ENCODE peak calls at places on chromosome 22, in ten cellular contexts. One of them, this sample, is unnamed.

GRCh38 chr22:23064381-23065068 is 5.8 kb upstream of the GNAZ start:
- DNase-seq in psoas muscle: peak; percentile 26
- DNase-seq in cardiac fibroblast: no peak
- DNase-seq in RWPE1: no peak
- DNase-seq in type B pancreatic cell: peak; percentile 50
- DNase-seq in bronchial epithelial cell: no peak
- DNase-seq in upper lobe of right lung: peak; percentile 44
- DNase-seq in ovary: peak; percentile 4
- DNase-seq in WTC11: peak; percentile 5
- DNase-seq in GM06990: no peak
- DNase-seq in this sample: no peak

GRCh38 chr22:39534591-39535301 is 2.2 kb upstream of the RPS19BP1 start:
- DNase-seq in psoas muscle: peak; percentile 90
- DNase-seq in cardiac fibroblast: peak; percentile 73
- DNase-seq in RWPE1: peak; percentile 60
- DNase-seq in type B pancreatic cell: peak; percentile 94
- DNase-seq in bronchial epithelial cell: no peak
- DNase-seq in upper lobe of right lung: peak; percentile 89
- DNase-seq in ovary: peak; percentile 92
- DNase-seq in WTC11: peak; percentile 96
- DNase-seq in GM06990: peak; percentile 76
- DNase-seq in this sample: peak; percentile 70

GRCh38 chr22:47196881-47197701 is 434.6 kb downstream of the TBC1D22A start:
- DNase-seq in psoas muscle: no peak
- DNase-seq in cardiac fibroblast: no peak
- DNase-seq in RWPE1: no peak
- DNase-seq in type B pancreatic cell: no peak
- DNase-seq in bronchial epithelial cell: no peak
- DNase-seq in upper lobe of right lung: peak; percentile 52
- DNase-seq in ovary: no peak
- DNase-seq in WTC11: no peak
- DNase-seq in GM06990: no peak
- DNase-seq in this sample: no peak

GRCh38 chr22:30843245-30843644 is 125.3 kb downstream of the MORC2 start:
- DNase-seq in psoas muscle: no peak
- DNase-seq in cardiac fibroblast: peak; percentile 51
- DNase-seq in RWPE1: no peak
- DNase-seq in type B pancreatic cell: peak; percentile 8
- DNase-seq in bronchial epithelial cell: no peak
- DNase-seq in upper lobe of right lung: peak; percentile 3
- DNase-seq in ovary: no peak
- DNase-seq in WTC11: no peak
- DNase-seq in GM06990: no peak
- DNase-seq in this sample: peak; percentile 98

GRCh38 chr22:50502628-50503474 is 4.7 kb downstream of the LMF2 start:
- DNase-seq in psoas muscle: no peak
- DNase-seq in cardiac fibroblast: no peak
- DNase-seq in RWPE1: no peak
- DNase-seq in type B pancreatic cell: no peak
- DNase-seq in bronchial epithelial cell: no peak
- DNase-seq in upper lobe of right lung: no peak
- DNase-seq in ovary: peak; percentile 24
- DNase-seq in WTC11: no peak
- DNase-seq in GM06990: no peak
- DNase-seq in this sample: no peak

GRCh38 chr22:26845016-26845728 is 187.8 kb downstream of the MIAT start:
- DNase-seq in psoas muscle: no peak
- DNase-seq in cardiac fibroblast: no peak
- DNase-seq in RWPE1: no peak
- DNase-seq in type B pancreatic cell: no peak
- DNase-seq in bronchial epithelial cell: no peak
- DNase-seq in upper lobe of right lung: no peak
- DNase-seq in ovary: no peak
- DNase-seq in WTC11: no peak
- DNase-seq in GM06990: no peak
- DNase-seq in this sample: no peak

GRCh38 chr22:25174888-25175411 is 24.7 kb upstream of the CRYBB3 start:
- DNase-seq in psoas muscle: no peak
- DNase-seq in cardiac fibroblast: no peak
- DNase-seq in RWPE1: no peak
- DNase-seq in type B pancreatic cell: no peak
- DNase-seq in bronchial epithelial cell: no peak
- DNase-seq in upper lobe of right lung: no peak
- DNase-seq in ovary: no peak
- DNase-seq in WTC11: no peak
- DNase-seq in GM06990: no peak
- DNase-seq in this sample: no peak

GRCh38 chr22:30453731-30454510 is 17.9 kb downstream of the SEC14L3 start:
- DNase-seq in psoas muscle: no peak
- DNase-seq in cardiac fibroblast: peak; percentile 13
- DNase-seq in RWPE1: no peak
- DNase-seq in type B pancreatic cell: no peak
- DNase-seq in bronchial epithelial cell: no peak
- DNase-seq in upper lobe of right lung: peak; percentile 82
- DNase-seq in ovary: no peak
- DNase-seq in WTC11: no peak
- DNase-seq in GM06990: no peak
- DNase-seq in this sample: peak; percentile 15

GRCh38 chr22:23772315-23773246 is at the start of gene MMP11:
- DNase-seq in psoas muscle: peak; percentile 77
- DNase-seq in cardiac fibroblast: no peak
- DNase-seq in RWPE1: peak; percentile 44
- DNase-seq in type B pancreatic cell: no peak
- DNase-seq in bronchial epithelial cell: no peak
- DNase-seq in upper lobe of right lung: peak; percentile 81
- DNase-seq in ovary: peak; percentile 67
- DNase-seq in WTC11: peak; percentile 70
- DNase-seq in GM06990: peak; percentile 54
- DNase-seq in this sample: peak; percentile 27

GRCh38 chr22:30940655-30941362 is 27.8 kb downstream of the MORC2 start:
- DNase-seq in psoas muscle: no peak
- DNase-seq in cardiac fibroblast: no peak
- DNase-seq in RWPE1: no peak
- DNase-seq in type B pancreatic cell: no peak
- DNase-seq in bronchial epithelial cell: no peak
- DNase-seq in upper lobe of right lung: no peak
- DNase-seq in ovary: no peak
- DNase-seq in WTC11: no peak
- DNase-seq in GM06990: no peak
- DNase-seq in this sample: no peak

GRCh38 chr22:46250783-46251125 is 661 bp upstream of the CDPF1 start:
- DNase-seq in psoas muscle: no peak
- DNase-seq in cardiac fibroblast: no peak
- DNase-seq in RWPE1: no peak
- DNase-seq in type B pancreatic cell: no peak
- DNase-seq in bronchial epithelial cell: no peak
- DNase-seq in upper lobe of right lung: no peak
- DNase-seq in ovary: no peak
- DNase-seq in WTC11: peak; percentile 30
- DNase-seq in GM06990: no peak
- DNase-seq in this sample: no peak

GRCh38 chr22:31607696-31608095 is 54.3 kb downstream of the PISD start:
- DNase-seq in psoas muscle: no peak
- DNase-seq in cardiac fibroblast: no peak
- DNase-seq in RWPE1: no peak
- DNase-seq in type B pancreatic cell: no peak
- DNase-seq in bronchial epithelial cell: no peak
- DNase-seq in upper lobe of right lung: no peak
- DNase-seq in ovary: no peak
- DNase-seq in WTC11: no peak
- DNase-seq in GM06990: no peak
- DNase-seq in this sample: no peak

DNA sequence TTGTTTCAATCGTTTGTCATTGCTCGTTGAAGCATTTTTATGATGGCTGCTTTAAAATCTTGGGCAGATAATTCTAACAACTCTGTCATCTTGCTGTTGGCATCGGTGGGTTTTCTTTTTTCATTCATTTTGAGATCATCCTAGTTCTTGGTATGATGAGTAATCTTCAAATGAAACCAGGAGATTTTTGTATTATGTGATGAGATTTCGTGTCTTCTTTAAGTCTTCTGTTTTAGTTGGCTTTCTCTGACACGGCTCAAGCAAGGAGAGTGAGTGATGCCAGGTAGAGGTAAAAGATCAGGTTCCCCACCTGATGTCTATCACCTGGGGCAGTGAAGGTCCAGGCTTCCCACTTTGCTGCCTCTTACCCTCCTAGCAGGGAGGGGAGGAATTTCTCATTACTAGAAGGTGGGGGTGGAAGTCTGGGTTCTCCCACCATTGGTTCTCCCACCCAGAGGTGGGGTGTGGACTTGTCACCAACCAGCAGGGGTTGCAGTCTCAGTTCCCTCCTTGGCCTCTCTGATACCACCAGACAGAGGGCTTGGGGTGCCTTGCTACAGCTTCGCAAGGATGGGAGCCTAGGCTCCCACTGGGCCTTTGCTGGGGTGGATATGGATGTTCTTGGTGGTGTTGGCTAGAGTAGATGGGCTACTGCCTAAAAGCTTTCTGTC is 12.9 kb downstream of the CDC45 start:
- DNase-seq in psoas muscle: no peak
- DNase-seq in cardiac fibroblast: no peak
- DNase-seq in RWPE1: no peak
- DNase-seq in type B pancreatic cell: no peak
- DNase-seq in bronchial epithelial cell: no peak
- DNase-seq in upper lobe of right lung: no peak
- DNase-seq in ovary: no peak
- DNase-seq in WTC11: no peak
- DNase-seq in GM06990: no peak
- DNase-seq in this sample: no peak
- TF ChIP-seq CTCF in psoas muscle: no peak
- TF ChIP-seq CTCF in cardiac fibroblast: no peak
- TF ChIP-seq CTCF in RWPE1: no peak
- TF ChIP-seq CTCF in type B pancreatic cell: no peak
- TF ChIP-seq CTCF in bronchial epithelial cell: no peak
- TF ChIP-seq CTCF in upper lobe of right lung: no peak
- TF ChIP-seq CTCF in ovary: no peak
- TF ChIP-seq CTCF in WTC11: no peak
- TF ChIP-seq CTCF in GM06990: no peak
- TF ChIP-seq CTCF in this sample: no peak

GRCh38 chr22:37505989-37506388 is 13.2 kb downstream of the CARD10 start:
- DNase-seq in psoas muscle: no peak
- DNase-seq in cardiac fibroblast: no peak
- DNase-seq in RWPE1: no peak
- DNase-seq in type B pancreatic cell: no peak
- DNase-seq in bronchial epithelial cell: no peak
- DNase-seq in upper lobe of right lung: peak; percentile 57
- DNase-seq in ovary: no peak
- DNase-seq in WTC11: no peak
- DNase-seq in GM06990: no peak
- DNase-seq in this sample: no peak

GRCh38 chr22:37509026-37509886 is 10.0 kb downstream of the CARD10 start:
- DNase-seq in psoas muscle: no peak
- DNase-seq in cardiac fibroblast: no peak
- DNase-seq in RWPE1: no peak
- DNase-seq in type B pancreatic cell: no peak
- DNase-seq in bronchial epithelial cell: no peak
- DNase-seq in upper lobe of right lung: peak; percentile 63
- DNase-seq in ovary: peak; percentile 25
- DNase-seq in WTC11: no peak
- DNase-seq in GM06990: no peak
- DNase-seq in this sample: no peak

GRCh38 chr22:37510046-37510445 is 9.2 kb downstream of the CARD10 start:
- DNase-seq in psoas muscle: no peak
- DNase-seq in cardiac fibroblast: no peak
- DNase-seq in RWPE1: no peak
- DNase-seq in type B pancreatic cell: no peak
- DNase-seq in bronchial epithelial cell: no peak
- DNase-seq in upper lobe of right lung: no peak
- DNase-seq in ovary: peak; percentile 34
- DNase-seq in WTC11: no peak
- DNase-seq in GM06990: no peak
- DNase-seq in this sample: no peak

GRCh38 chr22:37507731-37508130 is 11.5 kb downstream of the CARD10 start:
- DNase-seq in psoas muscle: no peak
- DNase-seq in cardiac fibroblast: no peak
- DNase-seq in RWPE1: no peak
- DNase-seq in type B pancreatic cell: no peak
- DNase-seq in bronchial epithelial cell: no peak
- DNase-seq in upper lobe of right lung: peak; percentile 61
- DNase-seq in ovary: no peak
- DNase-seq in WTC11: no peak
- DNase-seq in GM06990: no peak
- DNase-seq in this sample: no peak

DNA sequence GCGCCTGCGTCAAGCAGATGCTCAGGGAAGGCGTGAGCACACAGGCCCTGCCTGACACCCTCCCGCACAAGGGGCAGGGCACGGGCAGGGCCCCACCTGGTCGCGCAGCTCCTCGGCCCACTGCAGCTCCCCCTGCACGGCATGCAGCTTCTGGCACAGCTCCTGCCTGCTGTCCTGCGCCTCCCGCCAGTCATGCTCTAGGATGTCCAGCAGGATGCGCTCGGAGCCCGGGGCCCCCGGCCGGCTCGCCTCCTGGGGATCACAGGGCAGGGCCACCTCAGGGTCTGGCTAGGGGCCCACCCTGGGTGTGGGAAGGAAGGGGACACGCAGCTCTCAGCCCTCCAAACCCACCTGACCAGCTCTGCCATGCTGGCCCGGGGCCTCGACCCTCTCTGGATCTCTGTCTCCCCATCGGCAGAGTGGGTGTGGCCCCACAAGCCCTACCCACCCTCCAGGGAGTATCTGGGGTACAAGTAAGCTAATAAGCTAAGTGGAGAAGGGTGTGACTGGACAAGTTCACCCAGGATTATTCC is 10.7 kb downstream of the CARD10 start:
- DNase-seq in psoas muscle: no peak
- DNase-seq in cardiac fibroblast: no peak
- DNase-seq in RWPE1: no peak
- DNase-seq in type B pancreatic cell: no peak
- DNase-seq in bronchial epithelial cell: no peak
- DNase-seq in upper lobe of right lung: peak; percentile 70
- DNase-seq in ovary: peak; percentile 26
- DNase-seq in WTC11: no peak
- DNase-seq in GM06990: no peak
- DNase-seq in this sample: no peak
- TF ChIP-seq CTCF in psoas muscle: peak; percentile 15
- TF ChIP-seq CTCF in cardiac fibroblast: no peak
- TF ChIP-seq CTCF in RWPE1: no peak
- TF ChIP-seq CTCF in type B pancreatic cell: peak; percentile 30
- TF ChIP-seq CTCF in bronchial epithelial cell: no peak
- TF ChIP-seq CTCF in upper lobe of right lung: peak; percentile 16
- TF ChIP-seq CTCF in ovary: no peak
- TF ChIP-seq CTCF in WTC11: no peak
- TF ChIP-seq CTCF in GM06990: no peak
- TF ChIP-seq CTCF in this sample: no peak

GRCh38 chr22:29202231-29203192 is 3.2 kb upstream of the EMID1 start:
- DNase-seq in psoas muscle: peak; percentile 76
- DNase-seq in cardiac fibroblast: peak; percentile 68
- DNase-seq in RWPE1: no peak
- DNase-seq in type B pancreatic cell: no peak
- DNase-seq in bronchial epithelial cell: peak; percentile 24
- DNase-seq in upper lobe of right lung: no peak
- DNase-seq in ovary: no peak
- DNase-seq in WTC11: peak; percentile 59
- DNase-seq in GM06990: peak; percentile 95
- DNase-seq in this sample: peak; percentile 21
- TF ChIP-seq CTCF in psoas muscle: peak; percentile 27
- TF ChIP-seq CTCF in cardiac fibroblast: peak; percentile 44
- TF ChIP-seq CTCF in RWPE1: no peak
- TF ChIP-seq CTCF in type B pancreatic cell: peak; percentile 40
- TF ChIP-seq CTCF in bronchial epithelial cell: peak; percentile 46
- TF ChIP-seq CTCF in upper lobe of right lung: peak; percentile 39
- TF ChIP-seq CTCF in ovary: no peak
- TF ChIP-seq CTCF in WTC11: no peak
- TF ChIP-seq CTCF in GM06990: peak; percentile 42
- TF ChIP-seq CTCF in this sample: peak; percentile 12

GRCh38 chr22:42794551-42795510 is 62.2 kb downstream of the ARFGAP3 start:
- DNase-seq in psoas muscle: no peak
- DNase-seq in cardiac fibroblast: no peak
- DNase-seq in RWPE1: no peak
- DNase-seq in type B pancreatic cell: no peak
- DNase-seq in bronchial epithelial cell: no peak
- DNase-seq in upper lobe of right lung: peak; percentile 59
- DNase-seq in ovary: peak; percentile 23
- DNase-seq in WTC11: peak; percentile 49
- DNase-seq in GM06990: no peak
- DNase-seq in this sample: no peak
- TF ChIP-seq CTCF in psoas muscle: no peak
- TF ChIP-seq CTCF in cardiac fibroblast: peak; percentile 23
- TF ChIP-seq CTCF in RWPE1: no peak
- TF ChIP-seq CTCF in type B pancreatic cell: no peak
- TF ChIP-seq CTCF in bronchial epithelial cell: peak; percentile 4
- TF ChIP-seq CTCF in upper lobe of right lung: peak; percentile 8
- TF ChIP-seq CTCF in ovary: no peak
- TF ChIP-seq CTCF in WTC11: no peak
- TF ChIP-seq CTCF in GM06990: no peak
- TF ChIP-seq CTCF in this sample: no peak

This sample was measured in MCF 10A.